ENCODE peak calls at places on chromosome 22, in seven cellular contexts. H is activated gamma-delta T cell treated with anti-CD3 and anti-CD28 coated beads, Interleukin-2, amount 50 U/mL, for 16 hours; O is ACHN; Q is NCI-H774; Y is suprapubic skin; T is stimulated activated CD4-positive, alpha-beta T cell treated with anti-CD3 and anti-CD28 coated beads, Interleukin-4, amount 100 ng/mL, for 24 hours; Z is NCI-H1105 treated with DMSO at 0.1 percent for 48 hours. I is an unnamed sample.

GRCh38 chr22:43424865-43425630 is 13.2 kb downstream of the MPPED1 start:
- DNase-seq in H (no peak), T (no peak), O (no peak), Q (no peak), Y (no peak), Z (no peak), I (no peak)

GRCh38 chr22:30309981-30310672 is 16.6 kb downstream of the TBC1D10A start:
- DNase-seq in H (no peak), T (no peak), Q (no peak), Z (no peak), O (no peak), Y (peak; percentile 80), I (no peak)

GRCh38 chr22:49937758-49938564 is 19.5 kb downstream of the CRELD2 start:
- DNase-seq in Z (no peak), T (no peak), Q (no peak), Y (no peak), O (no peak), H (no peak), I (no peak)

GRCh38 chr22:23522642-23523251 is 57.3 kb downstream of the IGLL1 start:
- DNase-seq in Y (no peak), Q (no peak), T (no peak), O (no peak), H (no peak), Z (no peak), I (no peak)

GRCh38 chr22:19082793-19083192 is 39.4 kb downstream of the DGCR2 start:
- DNase-seq in Q (no peak), O (no peak), T (no peak), Y (no peak), Z (no peak), H (no peak), I (no peak)

GRCh38 chr22:38203090-38203810 is 1.5 kb downstream of the MAFF start:
- DNase-seq in Q (no peak), H (no peak), T (peak; percentile 29), O (peak; percentile 54), Z (peak; percentile 27), Y (peak; percentile 80), I (peak; percentile 25)

GRCh38 chr22:47850644-47851151 is 1088.2 kb downstream of the TBC1D22A start:
- DNase-seq in T (no peak), O (no peak), Q (no peak), H (no peak), Y (no peak), Z (peak; percentile 53), I (no peak)

GRCh38 chr22:19291218-19291579 is 320 bp downstream of the CLTCL1 start:
- DNase-seq in Z (no peak), Y (peak; percentile 72), T (peak; percentile 14), Q (no peak), O (peak; percentile 50), H (no peak), I (peak; percentile 10)

GRCh38 chr22:30636226-30637077 is 871 bp downstream of the SLC35E4 start:
- DNase-seq in T (peak; percentile 10), Y (no peak), O (no peak), H (no peak), Q (no peak), Z (peak; percentile 22), I (no peak)

GRCh38 chr22:47333625-47334024 is 571.2 kb downstream of the TBC1D22A start:
- DNase-seq in Y (no peak), H (no peak), T (no peak), O (peak; percentile 20), Q (peak; percentile 62), Z (peak; percentile 93), I (no peak)

GRCh38 chr22:40525250-40525884 is 111.2 kb downstream of the MRTFA start:
- DNase-seq in Z (peak; percentile 17), O (peak; percentile 45), Q (no peak), T (peak; percentile 78), Y (no peak), H (peak; percentile 47), I (peak; percentile 59)

I was measured in stimulated activated naive CD4-positive, alpha-beta T cell treated with Interleukin-2 at 50 U/mL for 16 hours.